ENCODE peak calls at places on chromosome 10, in ten cellular contexts. U is stimulated activated CD4-positive, alpha-beta T cell treated with anti-CD3 and anti-CD28 coated beads, Interleukin-1b, Interleukin-23, amount 100 ng/mL, for 1 hour; H is lower leg skin; M is naive B cell; J is NCI-H187 treated with DMSO at 0.1 percent for 48 hours; B is ovary; L is midbrain; D is A172; Z is iris pigment epithelial cell; G is GM23338. I is an unnamed sample.

GRCh38 chr10:27383595-27384542 is 120.2 kb upstream of the RAB18 start:
- DNase-seq in U (no peak), H (no peak), M (no peak), J (no peak), B (no peak), L (no peak), D (peak; percentile 47), Z (peak; percentile 48), G (no peak), I (no peak)

GRCh38 chr10:76962851-76963250 is 674.8 kb downstream of the KCNMA1 start:
- DNase-seq in U (no peak), H (no peak), M (no peak), J (no peak), B (no peak), L (no peak), D (no peak), Z (no peak), G (no peak), I (no peak)

GRCh38 chr10:97849491-97850402 is at the start of gene GOLGA7B:
- DNase-seq in U (peak; percentile 36), H (no peak), M (peak; percentile 33), J (no peak), B (no peak), L (peak; percentile 32), D (no peak), Z (peak; percentile 20), G (peak; percentile 89), I (peak; percentile 70)

GRCh38 chr10:78023741-78024140 is 5.6 kb downstream of the POLR3A start:
- DNase-seq in U (no peak), H (no peak), M (no peak), J (no peak), B (no peak), L (no peak), D (no peak), Z (no peak), G (no peak), I (no peak)

GRCh38 chr10:30581779-30582380 is 47.7 kb downstream of the LYZL2 start:
- DNase-seq in U (peak; percentile 2), H (no peak), M (no peak), J (no peak), B (peak; percentile 37), L (peak; percentile 6), D (peak; percentile 33), Z (peak; percentile 54), G (peak; percentile 74), I (peak; percentile 26)

GRCh38 chr10:17923728-17924127 is 28.0 kb upstream of the SLC39A12 start:
- DNase-seq in U (no peak), H (peak; percentile 86), M (no peak), J (no peak), B (no peak), L (no peak), D (peak; percentile 79), Z (peak; percentile 80), G (no peak), I (peak; percentile 59)

GRCh38 chr10:58820862-58821559 is 308.3 kb downstream of the BICC1 start:
- DNase-seq in U (no peak), H (no peak), M (no peak), J (no peak), B (no peak), L (no peak), D (peak; percentile 69), Z (peak; percentile 78), G (no peak), I (no peak)

GRCh38 chr10:44934416-44935200 is 23.5 kb downstream of the TMEM72 start:
- DNase-seq in U (no peak), H (peak; percentile 80), M (no peak), J (no peak), B (no peak), L (no peak), D (no peak), Z (no peak), G (no peak), I (no peak)